ENCODE peak calls at places on chromosomes 5 and 9, in four cellular contexts. R, C, O and V are unnamed samples.

GRCh38 chr5:145936401-145937131 is at the start of gene SH3RF2:
- DNase-seq in R (peak), C (peak), O (peak), V (peak)

GRCh38 chr5:51476456-51476855 is 93.2 kb downstream of the ISL1 start:
- DNase-seq in R (no peak), C (no peak), O (no peak), V (no peak)

GRCh38 chr5:141941307-141941706 is 16.7 kb downstream of the PCDH12 start:
- DNase-seq in R (no peak), C (no peak), O (no peak), V (no peak)

GRCh38 chr9:15513335-15513734 is 2.6 kb upstream of the PSIP1 start:
- DNase-seq in R (peak), C (peak), O (peak), V (peak)

GRCh38 chr5:96638566-96638965 is 23.6 kb upstream of the CAST start:
- DNase-seq in R (no peak), C (no peak), O (no peak), V (no peak)

GRCh38 chr9:129102791-129103594 is 7.6 kb downstream of the CRAT start:
- DNase-seq in R (peak), C (peak), O (peak), V (peak)

GRCh38 chr5:84249918-84250635 is 134.6 kb downstream of the EDIL3 start:
- DNase-seq in R (no peak), C (no peak), O (no peak), V (no peak)

GRCh38 chr5:3099954-3100353 is 348.5 kb upstream of the IRX2 start:
- DNase-seq in R (no peak), C (no peak), O (no peak), V (no peak)

GRCh38 chr9:134570726-134571325 is 70.8 kb upstream of the COL5A1 start:
- DNase-seq in R (peak), C (no peak), O (no peak), V (no peak)

GRCh38 chr9:98333703-98334582 is 78.5 kb upstream of the TBC1D2 start:
- DNase-seq in R (no peak), C (no peak), O (peak), V (no peak)

GRCh38 chr5:104650313-104650712 is 1087.7 kb upstream of the NUDT12 start:
- DNase-seq in R (no peak), C (no peak), O (no peak), V (no peak)

DNA sequence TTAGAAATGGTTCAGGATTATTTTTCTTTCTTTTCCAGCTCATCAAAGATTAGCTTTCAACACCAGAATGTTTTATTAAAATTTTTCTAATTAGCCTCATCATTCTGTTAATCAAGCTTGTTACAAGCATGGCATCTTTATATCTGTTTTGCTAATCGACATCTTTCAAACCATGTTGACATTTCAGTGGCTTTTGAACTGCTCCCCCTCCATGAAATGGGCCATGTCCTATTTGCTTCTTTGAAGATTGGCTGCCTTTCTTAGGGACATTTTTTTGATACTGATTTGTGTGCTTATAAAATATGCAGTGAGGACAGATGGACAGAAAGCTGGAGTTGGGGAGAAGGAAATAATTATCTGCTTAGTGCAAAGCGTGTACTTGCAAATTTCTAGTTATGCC is 27.4 kb downstream of the BTF3 start:
- DNase-seq in R (no peak), C (no peak), O (no peak), V (no peak)
- TF ChIP-seq FOSL1 in R (no peak), C (no peak), O (no peak), V (no peak)

GRCh38 chr9:121952611-121953010 is 140.5 kb downstream of the TTLL11 start:
- DNase-seq in R (no peak), C (no peak), O (no peak), V (no peak)

GRCh38 chr9:121949364-121949763 is 143.7 kb downstream of the TTLL11 start:
- DNase-seq in R (no peak), C (no peak), O (no peak), V (no peak)

GRCh38 chr9:121950441-121950840 is 142.7 kb downstream of the TTLL11 start:
- DNase-seq in R (no peak), C (no peak), O (no peak), V (no peak)

GRCh38 chr9:121947683-121948300 is 145.3 kb downstream of the TTLL11 start:
- DNase-seq in R (no peak), C (no peak), O (no peak), V (no peak)

GRCh38 chr9:121949766-121950165 is 143.3 kb downstream of the TTLL11 start:
- DNase-seq in R (no peak), C (no peak), O (no peak), V (no peak)
- TF ChIP-seq EZH2 in R (no peak), C (no peak), O (no peak), V (no peak)

GRCh38 chr9:34989946-34990635 is 546 bp downstream of the DNAJB5 start:
- DNase-seq in R (peak), C (no peak), O (no peak), V (peak)
- TF ChIP-seq FOSL1 in R (no peak), C (no peak), O (no peak), V (no peak)

GRCh38 chr5:135930949-135931295 is 23.9 kb downstream of the LECT2 start:
- DNase-seq in R (peak), C (no peak), O (no peak), V (no peak)

GRCh38 chr5:135934939-135935338 is 19.8 kb downstream of the LECT2 start:
- DNase-seq in R (no peak), C (no peak), O (no peak), V (no peak)

DNA sequence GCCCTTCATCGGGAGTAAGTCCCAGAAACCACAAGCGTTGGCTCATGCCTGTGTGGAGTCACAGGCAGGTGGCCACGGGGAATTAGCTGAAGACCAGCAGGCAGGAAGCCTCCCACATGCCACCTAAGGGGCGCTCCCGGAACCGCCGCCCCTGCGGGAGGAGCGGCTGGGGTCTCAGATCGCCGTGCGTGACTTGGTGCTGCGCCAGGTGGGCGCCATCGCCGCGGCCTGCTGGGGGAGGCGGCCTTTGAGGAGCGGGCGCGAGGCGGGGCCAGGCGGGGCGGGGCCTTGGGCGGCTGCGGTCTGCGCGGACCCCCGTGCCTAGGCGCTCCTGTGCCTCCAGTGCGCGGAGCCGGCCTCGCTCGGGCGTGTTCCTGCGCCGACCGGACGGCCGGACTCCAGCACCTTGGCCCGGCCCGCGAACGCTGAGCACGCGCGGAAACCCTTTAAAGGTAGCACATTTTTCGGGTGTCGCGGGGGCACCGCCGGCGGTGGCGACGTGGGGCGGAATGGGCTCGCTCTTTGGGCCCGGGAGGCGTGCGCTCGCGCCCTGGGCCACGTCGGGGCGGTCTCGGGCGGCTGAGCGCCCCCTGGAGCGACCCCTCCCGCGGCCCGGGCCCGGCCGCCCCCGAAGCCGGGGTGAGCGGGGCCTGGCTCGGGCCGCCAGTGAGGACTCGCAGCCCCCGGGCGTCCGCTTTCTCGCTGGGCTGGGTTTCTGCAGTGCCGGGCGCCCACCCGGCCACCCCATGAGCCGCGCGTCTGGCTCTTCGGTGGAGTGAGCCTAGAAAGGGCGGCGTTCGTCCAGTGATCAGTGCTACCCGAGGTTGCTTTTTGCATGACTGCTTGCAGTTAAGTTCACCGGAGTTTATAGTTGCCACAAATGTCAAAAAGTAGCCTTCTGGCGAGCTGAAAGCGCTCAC is 24.5 kb downstream of the LECT2 start:
- DNase-seq in R (peak), C (peak), O (no peak), V (no peak)
- TF ChIP-seq EZH2 in R (peak), C (no peak), O (no peak), V (no peak)

GRCh38 chr5:179927834-179928233 is 20.1 kb upstream of the TBC1D9B start:
- DNase-seq in R (peak), C (no peak), O (no peak), V (no peak)

GRCh38 chr5:179926657-179927056 is 19.0 kb upstream of the TBC1D9B start:
- DNase-seq in R (peak), C (no peak), O (no peak), V (no peak)

DNA sequence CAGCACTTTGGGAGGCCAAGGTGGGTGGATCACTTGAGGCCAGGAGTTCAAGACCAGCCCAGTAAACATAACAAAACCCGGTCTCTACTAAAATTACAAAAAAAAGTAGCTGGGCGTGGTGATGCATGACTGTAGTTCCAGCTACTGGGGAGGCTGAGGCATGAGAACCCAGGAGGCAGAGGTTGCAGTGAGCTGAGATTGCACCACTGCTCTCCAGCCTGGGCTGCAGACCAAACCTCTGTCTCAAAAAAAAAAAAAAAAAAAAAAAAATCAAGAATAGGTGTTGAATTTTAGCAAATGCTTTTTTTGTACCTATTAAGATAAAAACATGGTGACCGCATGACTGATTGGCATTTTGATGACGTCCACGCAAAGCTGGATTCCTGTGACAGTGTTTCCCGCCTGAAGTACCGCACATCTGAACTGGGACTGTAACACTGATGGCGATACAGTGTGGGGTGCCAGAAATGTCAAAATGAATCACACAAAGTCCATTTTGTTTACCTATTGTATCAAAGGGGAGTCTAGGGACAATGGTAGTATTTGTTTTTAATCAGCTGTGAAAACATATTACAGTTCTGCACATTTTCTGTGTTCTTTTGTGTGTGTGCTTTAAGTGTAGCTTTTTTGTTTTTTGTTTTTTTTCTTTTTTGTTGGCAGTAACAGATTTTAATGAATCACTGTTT is 23.2 kb upstream of the TBC1D9B start:
- DNase-seq in R (peak), C (no peak), O (no peak), V (no peak)
- TF ChIP-seq FOSL1 in R (no peak), C (no peak), O (no peak), V (no peak)

DNA sequence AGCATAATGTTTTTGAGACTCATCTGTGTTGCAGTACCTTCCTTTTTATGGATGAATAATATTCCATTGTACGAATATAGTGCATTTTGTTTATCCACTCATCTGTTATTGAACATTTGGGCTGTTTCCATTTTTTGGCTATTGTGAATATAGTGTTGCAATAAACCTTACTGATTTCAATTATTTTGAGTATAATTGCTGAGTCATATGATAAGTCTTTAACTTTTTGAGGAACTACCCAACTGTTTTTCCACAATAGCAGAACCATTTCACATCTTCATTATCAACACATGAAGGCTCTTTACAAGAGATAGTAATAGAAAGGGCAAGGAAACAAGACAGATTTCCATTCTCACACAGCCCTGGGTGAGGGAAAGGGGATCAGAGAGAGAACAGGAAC is 329.2 kb downstream of the RAB3C start:
- DNase-seq in R (no peak), C (no peak), O (no peak), V (no peak)
- TF ChIP-seq EZH2 in R (no peak), C (no peak), O (no peak), V (no peak)

DNA sequence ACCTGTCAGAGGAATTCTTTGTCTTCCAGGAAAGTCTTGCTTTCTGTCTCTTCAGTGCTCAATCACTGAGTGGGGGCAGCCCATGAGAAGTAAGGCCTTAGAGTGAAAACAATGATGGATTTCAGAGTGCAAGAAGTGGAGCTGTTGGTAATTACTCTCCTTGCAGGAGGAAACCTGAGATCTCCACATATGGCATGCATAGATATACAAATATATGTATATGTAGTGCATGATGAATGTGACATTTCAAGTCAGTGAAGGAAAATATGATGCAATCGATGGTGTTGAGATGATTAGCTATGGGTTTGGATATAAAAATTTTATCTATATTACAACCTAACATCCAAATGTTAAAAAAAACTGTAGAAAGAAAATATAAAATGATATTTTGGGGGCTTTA is 29.1 kb upstream of the MSANTD3 start:
- DNase-seq in R (no peak), C (no peak), O (no peak), V (peak)
- TF ChIP-seq FOSL1 in R (no peak), C (no peak), O (no peak), V (no peak)

DNA sequence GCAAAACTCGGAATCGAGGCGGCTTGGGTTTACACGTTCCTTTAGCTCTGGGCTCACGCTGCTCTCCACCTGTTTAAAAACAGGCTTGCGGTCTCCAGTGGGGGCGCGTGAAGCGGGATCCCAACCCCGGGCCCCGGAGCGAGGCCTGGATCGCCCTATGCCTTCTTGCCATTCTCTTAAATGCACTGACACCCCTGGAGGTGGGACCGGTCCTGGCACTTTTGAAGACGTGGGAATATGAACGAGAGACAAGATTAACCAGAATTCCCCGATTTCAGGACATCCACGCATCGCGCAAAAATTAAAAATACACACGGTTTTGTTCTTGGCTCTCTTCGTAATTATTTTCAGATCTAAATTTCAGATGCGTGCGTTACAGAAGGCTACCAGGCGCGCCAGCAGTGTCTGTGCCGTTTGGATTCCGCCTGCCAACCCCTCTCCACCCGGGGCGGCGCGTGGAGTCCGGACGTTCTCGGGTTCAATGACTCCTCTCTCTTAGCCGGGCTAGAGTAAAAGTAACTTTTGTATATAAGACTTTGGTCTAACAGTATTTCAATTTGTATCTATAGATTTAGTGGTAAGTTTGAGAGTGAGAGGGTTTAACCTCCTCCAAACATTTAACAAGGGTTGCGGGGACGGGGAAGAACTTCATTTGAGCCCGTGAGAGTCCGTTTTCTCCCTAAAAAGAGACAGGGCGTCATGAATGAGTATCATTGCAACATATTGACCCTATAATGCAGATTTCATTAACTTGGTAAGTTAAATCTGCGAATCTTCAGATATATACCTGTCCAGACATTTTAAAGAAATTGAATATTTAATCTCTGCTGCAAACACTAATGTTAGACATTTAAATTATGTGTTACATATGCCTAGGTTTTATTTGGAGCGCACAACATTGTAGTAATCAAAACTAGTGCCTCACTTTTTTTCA is 3.8 kb downstream of the FOXD1 start:
- DNase-seq in R (no peak), C (no peak), O (no peak), V (no peak)
- TF ChIP-seq EZH2 in R (peak), C (peak), O (no peak), V (no peak)